ENCODE peak calls at places on chromosomes 5 and 9, in four cellular contexts. Z is colonic mucosa, H is GM13976, D is mammary epithelial cell. E is an unnamed sample.

GRCh38 chr5:173454764-173455598 is 126.8 kb upstream of the STC2 start:
- DNase-seq in D (peak), H (no peak), Z (no peak), E (no peak)

GRCh38 chr5:157312492-157312891 is 46.6 kb downstream of the CYFIP2 start:
- DNase-seq in Z (peak), D (peak), H (peak), E (peak)

GRCh38 chr5:172758077-172758835 is 12.7 kb downstream of the DUSP1 start:
- DNase-seq in Z (no peak), H (no peak), D (peak), E (no peak)

GRCh38 chr9:15157371-15157770 is 149.6 kb downstream of the TTC39B start:
- DNase-seq in H (no peak), D (peak), Z (no peak), E (no peak)

GRCh38 chr5:151174612-151175101 is 17.1 kb upstream of the ANXA6 start:
- DNase-seq in H (no peak), Z (no peak), D (no peak), E (no peak)

GRCh38 chr9:34508951-34509350 is 13.8 kb downstream of the ENHO start:
- DNase-seq in Z (no peak), H (no peak), D (no peak), E (no peak)

GRCh38 chr9:88959727-88960469 is 31.4 kb upstream of the S1PR3 start:
- DNase-seq in D (no peak), Z (no peak), H (no peak), E (no peak)

GRCh38 chr5:126481243-126481642 is 58.0 kb downstream of the GRAMD2B start:
- DNase-seq in Z (no peak), H (no peak), D (no peak), E (no peak)

GRCh38 chr5:24385070-24385469 is 259.7 kb downstream of the CDH10 start:
- DNase-seq in D (no peak), Z (no peak), H (no peak), E (no peak)

GRCh38 chr9:87086111-87086510 is 138.8 kb upstream of the GAS1 start:
- DNase-seq in Z (no peak), D (no peak), H (no peak), E (no peak)

GRCh38 chr9:14741369-14741768 is 18.8 kb upstream of the CER1 start:
- DNase-seq in H (no peak), D (no peak), Z (no peak), E (no peak)

GRCh38 chr9:5632540-5632939 is 3.6 kb downstream of the RIC1 start:
- DNase-seq in D (no peak), H (no peak), Z (no peak), E (no peak)

GRCh38 chr9:84129529-84129928 is 148.9 kb downstream of the RMI1 start:
- DNase-seq in H (no peak), Z (no peak), D (no peak), E (no peak)

GRCh38 chr5:179261301-179262125 is 83.7 kb downstream of the ADAMTS2 start:
- DNase-seq in Z (no peak), H (no peak), D (no peak), E (no peak)

GRCh38 chr5:67998709-67999251 is 216.8 kb upstream of the PIK3R1 start:
- DNase-seq in Z (no peak), H (no peak), D (no peak), E (no peak)

GRCh38 chr9:106482733-106483132 is 380.2 kb upstream of the ZNF462 start:
- DNase-seq in H (no peak), D (peak), Z (no peak), E (no peak)

GRCh38 chr9:136189394-136190236 is 15.3 kb downstream of the LHX3 start:
- DNase-seq in Z (no peak), D (no peak), H (no peak), E (no peak)

GRCh38 chr5:142253938-142254895 is 70.6 kb downstream of the SPRY4 start:
- DNase-seq in D (no peak), Z (no peak), H (no peak), E (no peak)

GRCh38 chr9:76878933-76879332 is 27.0 kb downstream of the PRUNE2 start:
- DNase-seq in D (no peak), H (no peak), Z (no peak), E (no peak)

GRCh38 chr5:178205010-178205748 is 846 bp downstream of the HNRNPAB start:
- DNase-seq in H (peak), Z (peak), D (peak), E (peak)

GRCh38 chr9:31683126-31683525 is 701.3 kb upstream of the ACO1 start:
- DNase-seq in H (no peak), Z (no peak), D (no peak), E (no peak)

GRCh38 chr9:5846501-5846921 is 13.6 kb upstream of the ERMP1 start:
- DNase-seq in Z (no peak), H (no peak), D (peak), E (no peak)

GRCh38 chr5:64149857-64150521 is 15.7 kb upstream of the RNF180 start:
- DNase-seq in Z (no peak), D (no peak), H (no peak), E (no peak)

GRCh38 chr9:114061830-114062474 is 16.1 kb downstream of the AMBP start:
- DNase-seq in H (no peak), Z (peak), D (no peak), E (no peak)

DNA sequence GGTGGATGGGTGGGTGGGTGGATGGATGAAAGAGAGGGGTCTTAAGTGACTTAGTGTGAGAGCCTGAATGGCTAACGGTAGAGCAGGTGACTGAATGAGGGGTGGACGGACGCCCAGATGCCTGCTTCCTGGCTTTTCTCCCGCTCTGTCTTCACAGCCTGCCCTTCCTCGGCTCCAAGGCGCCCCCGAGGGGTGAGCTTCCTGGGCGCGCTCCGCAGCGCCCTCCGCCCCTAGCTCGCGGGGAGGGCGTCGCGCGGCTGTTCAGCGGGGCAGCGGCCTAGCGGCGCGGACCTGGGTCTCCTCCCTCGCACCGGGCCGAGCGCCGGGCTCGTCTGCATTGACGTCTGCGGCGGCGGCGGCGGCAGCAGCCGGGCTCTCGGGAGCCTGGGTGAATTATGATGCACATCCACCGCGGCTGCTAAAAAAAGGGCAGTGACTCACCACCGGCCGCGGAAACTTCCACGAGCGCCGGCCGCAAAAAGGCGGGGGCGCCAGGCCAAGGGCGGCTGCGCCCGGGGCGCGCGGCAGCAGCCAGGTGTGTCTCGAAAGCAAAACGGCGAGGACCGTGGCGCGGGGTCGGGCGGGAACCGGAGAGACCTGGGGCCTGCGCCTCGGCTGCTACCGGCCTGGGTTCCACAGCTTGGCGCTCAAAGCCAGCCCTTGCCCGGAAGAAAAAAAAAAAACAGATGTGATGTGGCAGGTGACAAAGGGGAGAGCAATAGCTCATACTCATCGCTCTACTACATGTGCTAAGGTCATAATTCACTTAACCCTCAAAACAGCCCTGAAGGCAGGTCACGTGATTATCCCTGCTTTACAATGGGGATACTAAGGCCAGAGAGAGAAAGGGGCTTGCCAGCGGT is 143.0 kb upstream of the ADRA1B start:
- DNase-seq in Z (peak), D (peak), H (peak), E (peak)
- TF ChIP-seq CTCF in Z (no peak), D (no peak), H (no peak), E (no peak)

DNA sequence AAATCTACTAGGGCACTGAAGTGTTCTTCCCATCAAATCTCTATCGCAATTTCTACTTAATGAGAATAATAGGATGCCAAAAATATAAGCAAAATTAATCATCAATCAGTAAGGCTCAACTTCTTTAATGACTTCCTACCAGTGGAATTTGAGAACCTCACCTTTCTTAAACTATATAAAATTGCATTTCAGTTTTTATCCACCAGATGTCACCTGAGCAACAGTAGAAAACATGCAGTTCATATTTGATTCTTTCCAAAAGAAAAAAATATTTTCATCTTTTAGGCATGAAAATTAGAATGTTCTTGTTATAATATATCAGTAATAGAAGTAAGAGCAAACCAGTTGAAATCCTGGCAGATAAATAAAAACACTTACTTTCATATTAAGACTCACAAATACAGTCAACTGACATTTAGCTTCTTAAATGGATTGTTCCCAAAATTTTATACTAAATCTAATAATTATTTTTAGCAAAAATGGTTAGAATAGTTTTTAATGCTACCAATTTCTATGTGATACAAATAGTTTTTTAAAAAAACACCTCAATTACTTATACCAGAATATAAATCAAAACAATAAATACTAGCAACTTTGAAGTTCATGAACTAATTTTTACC is 13.4 kb upstream of the CCDC112 start:
- DNase-seq in D (peak), Z (no peak), H (no peak), E (no peak)
- TF ChIP-seq CTCF in D (peak), Z (peak), H (peak), E (peak)

GRCh38 chr5:116023619-116024018 is 8.7 kb upstream of the ARL14EPL start:
- DNase-seq in Z (no peak), D (no peak), H (no peak), E (no peak)
- TF ChIP-seq CTCF in Z (no peak), D (no peak), H (no peak), E (no peak)

GRCh38 chr5:107696071-107696470 is 25.3 kb upstream of the EFNA5 start:
- DNase-seq in H (no peak), D (no peak), Z (no peak), E (no peak)

GRCh38 chr5:107696511-107696910 is 25.8 kb upstream of the EFNA5 start:
- DNase-seq in Z (no peak), H (no peak), D (no peak), E (no peak)

GRCh38 chr5:107700486-107700885 is 29.7 kb upstream of the EFNA5 start:
- DNase-seq in Z (no peak), D (no peak), H (no peak), E (no peak)

GRCh38 chr5:107699425-107699824 is 28.7 kb upstream of the EFNA5 start:
- DNase-seq in Z (no peak), H (no peak), D (no peak), E (no peak)

GRCh38 chr5:107698286-107698685 is 27.5 kb upstream of the EFNA5 start:
- DNase-seq in D (no peak), H (no peak), Z (no peak), E (no peak)
- TF ChIP-seq CTCF in D (no peak), H (no peak), Z (no peak), E (no peak)

GRCh38 chr9:99222416-99223280 is 566 bp downstream of the SEC61B start:
- DNase-seq in Z (no peak), H (no peak), D (peak), E (no peak)
- TF ChIP-seq CTCF in Z (no peak), H (no peak), D (no peak), E (no peak)

GRCh38 chr9:91516061-91516460 is 92.4 kb upstream of the NFIL3 start:
- DNase-seq in H (no peak), Z (no peak), D (no peak), E (no peak)
- TF ChIP-seq CTCF in H (no peak), Z (no peak), D (no peak), E (no peak)

GRCh38 chr9:110143969-110144545 is 63.9 kb downstream of the C9orf152 start:
- DNase-seq in D (peak), H (no peak), Z (no peak), E (no peak)
- TF ChIP-seq CTCF in D (no peak), H (no peak), Z (no peak), E (no peak)

GRCh38 chr9:134519403-134520070 is 122.1 kb upstream of the COL5A1 start:
- DNase-seq in D (no peak), Z (no peak), H (no peak), E (no peak)

GRCh38 chr9:134521817-134522501 is 119.6 kb upstream of the COL5A1 start:
- DNase-seq in Z (no peak), H (no peak), D (no peak), E (no peak)

GRCh38 chr9:134525070-134525815 is 116.4 kb upstream of the COL5A1 start:
- DNase-seq in H (no peak), D (no peak), Z (no peak), E (no peak)

GRCh38 chr9:134522976-134523375 is 118.6 kb upstream of the COL5A1 start:
- DNase-seq in H (no peak), D (no peak), Z (no peak), E (no peak)

DNA sequence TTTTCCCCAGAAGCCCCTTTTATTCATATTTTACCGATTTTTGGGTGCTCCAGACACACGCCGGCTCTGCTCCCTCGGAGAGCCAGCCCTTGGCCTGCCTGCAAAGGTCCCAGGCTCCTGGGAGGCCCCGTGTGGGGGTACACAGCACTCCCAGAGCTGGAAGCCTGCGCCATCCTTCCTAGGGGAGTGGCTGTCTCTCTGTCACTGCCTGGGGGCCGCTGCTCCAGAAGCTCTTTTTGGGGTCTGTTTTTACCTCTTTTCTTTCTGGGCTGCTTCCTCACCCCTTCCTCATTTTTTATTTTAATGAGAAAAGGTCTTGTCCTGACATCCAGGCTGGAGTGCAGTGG is 119.1 kb upstream of the COL5A1 start:
- DNase-seq in Z (no peak), D (no peak), H (no peak), E (no peak)
- TF ChIP-seq CTCF in Z (no peak), D (no peak), H (no peak), E (no peak)

GRCh38 chr5:8908055-8908683 is 637.7 kb downstream of the SEMA5A start:
- DNase-seq in H (peak), Z (peak), D (peak), E (peak)
- TF ChIP-seq CTCF in H (peak), Z (peak), D (peak), E (peak)